ENCODE peak calls at places on chromosomes 11 and 22, in four cellular contexts. B is AG04450; W is PC-3; T is effector memory CD4-positive, alpha-beta T cell. J is an unnamed sample.

GRCh38 chr11:121961228-121961860 is 154.7 kb downstream of the BLID start:
- DNase-seq in B (no peak), T (no peak), W (no peak), J (no peak)

GRCh38 chr22:31857247-31857646 is 87.1 kb upstream of the YWHAH start:
- DNase-seq in W (no peak), B (no peak), T (no peak), J (no peak)

GRCh38 chr22:49488943-49489342 is 338.7 kb downstream of the BRD1 start:
- DNase-seq in W (no peak), T (no peak), B (no peak), J (no peak)

GRCh38 chr11:110249066-110249465 is 47.3 kb downstream of the RDX start:
- DNase-seq in B (no peak), W (peak; percentile 35), T (no peak), J (no peak)

GRCh38 chr22:39518124-39518786 is 2.1 kb upstream of the ATF4 start:
- DNase-seq in W (no peak), B (no peak), T (no peak), J (no peak)

GRCh38 chr11:111081021-111081511 is 164.5 kb upstream of the POU2AF2 start:
- DNase-seq in B (no peak), W (no peak), T (no peak), J (no peak)

GRCh38 chr22:44309137-44309536 is 3.6 kb downstream of the SHISAL1 start:
- DNase-seq in W (peak; percentile 90), B (peak; percentile 83), T (no peak), J (peak; percentile 85)

GRCh38 chr11:8082391-8083087 is 1.5 kb downstream of the TUB start:
- DNase-seq in W (no peak), B (no peak), T (no peak), J (no peak)

GRCh38 chr22:37198290-37199102 is 10.4 kb upstream of the C1QTNF6 start:
- DNase-seq in B (no peak), W (peak; percentile 81), T (peak; percentile 74), J (peak; percentile 62)

GRCh38 chr11:58830693-58831301 is 13.7 kb downstream of the GLYATL2 start:
- DNase-seq in W (no peak), B (no peak), T (no peak), J (no peak)

GRCh38 chr11:1039481-1040427 is 3.2 kb upstream of the MUC6 start:
- DNase-seq in T (no peak), B (no peak), W (peak; percentile 72), J (no peak)

GRCh38 chr11:106278391-106278790 is 200.9 kb downstream of the AASDHPPT start:
- DNase-seq in T (no peak), W (no peak), B (no peak), J (no peak)

GRCh38 chr11:86696004-86696403 is 23.6 kb upstream of the ME3 start:
- DNase-seq in B (peak; percentile 73), T (no peak), W (peak; percentile 88), J (no peak)

GRCh38 chr11:106021181-106021966 is 666 bp downstream of the MSANTD4 start:
- DNase-seq in W (peak; percentile 59), B (no peak), T (no peak), J (no peak)

GRCh38 chr11:31106963-31107576 is 262.5 kb downstream of the DCDC1 start:
- DNase-seq in T (no peak), W (peak; percentile 56), B (no peak), J (no peak)

GRCh38 chr11:3195251-3196160 is 23.1 kb downstream of the MRGPRG start:
- DNase-seq in W (no peak), B (no peak), T (no peak), J (peak; percentile 40)

GRCh38 chr22:19035474-19036228 is 86.6 kb downstream of the DGCR2 start:
- DNase-seq in T (no peak), W (no peak), B (no peak), J (no peak)

GRCh38 chr22:22703715-22704114 is 59.3 kb downstream of the GGTLC2 start:
- DNase-seq in W (peak; percentile 77), T (no peak), B (no peak), J (no peak)

GRCh38 chr11:10666976-10667892 is 26.3 kb downstream of the IRAG1 start:
- DNase-seq in W (peak; percentile 15), B (peak; percentile 73), T (no peak), J (no peak)

GRCh38 chr11:433641-434040 is 8.2 kb downstream of the ANO9 start:
- DNase-seq in B (no peak), W (no peak), T (no peak), J (peak; percentile 56)

GRCh38 chr11:10460611-10461275 is 5.7 kb downstream of the AMPD3 start:
- DNase-seq in T (no peak), W (no peak), B (no peak), J (no peak)

GRCh38 chr11:44931466-44931865 is 19.2 kb downstream of the TP53I11 start:
- DNase-seq in T (no peak), W (peak; percentile 10), B (no peak), J (no peak)

GRCh38 chr11:93542753-93543246 is 391 bp downstream of the SMCO4 start:
- DNase-seq in W (no peak), T (no peak), B (no peak), J (no peak)

GRCh38 chr11:70206977-70207376 is 3.9 kb downstream of the FADD start:
- DNase-seq in W (no peak), B (no peak), T (no peak), J (no peak)

GRCh38 chr11:126561327-126561893 is 205.9 kb downstream of the ST3GAL4 start:
- DNase-seq in B (peak; percentile 45), T (no peak), W (peak; percentile 70), J (no peak)

GRCh38 chr22:23097412-23098229 is 27.3 kb downstream of the GNAZ start:
- DNase-seq in T (no peak), B (no peak), W (no peak), J (no peak)

GRCh38 chr11:76159303-76159937 is 46.9 kb downstream of the WNT11 start:
- DNase-seq in B (no peak), T (no peak), W (no peak), J (peak; percentile 33)

GRCh38 chr11:85718991-85719807 is 33.2 kb upstream of the CCDC89 start:
- DNase-seq in B (peak; percentile 97), T (no peak), W (peak; percentile 99), J (peak; percentile 46)

GRCh38 chr11:118046051-118046963 is 30.6 kb upstream of the TMPRSS4 start:
- DNase-seq in W (no peak), T (peak; percentile 23), B (no peak), J (no peak)

GRCh38 chr22:40107756-40108437 is 69.8 kb upstream of the TNRC6B start:
- DNase-seq in W (peak; percentile 40), T (no peak), B (no peak), J (no peak)

GRCh38 chr11:62566247-62566646 is 7.4 kb downstream of the EEF1G start:
- DNase-seq in W (no peak), T (no peak), B (no peak), J (no peak)

GRCh38 chr11:55707029-55707428 is 45.0 kb downstream of the OR4C6 start:
- DNase-seq in T (no peak), B (no peak), W (peak; percentile 76), J (no peak)

GRCh38 chr22:20229916-20230775 is 38.0 kb downstream of the RTN4R start:
- DNase-seq in W (no peak), B (no peak), T (no peak), J (no peak)

GRCh38 chr11:34012734-34013133 is 38.8 kb upstream of the CAPRIN1 start:
- DNase-seq in B (no peak), W (no peak), T (no peak), J (no peak)

GRCh38 chr11:95429376-95429907 is 198.4 kb upstream of the SESN3 start:
- DNase-seq in W (no peak), T (no peak), B (no peak), J (no peak)

GRCh38 chr11:73141031-73141308 is 1.1 kb downstream of the FCHSD2 start:
- DNase-seq in B (no peak), W (peak; percentile 35), T (no peak), J (no peak)

GRCh38 chr11:74723511-74723910 is 7.7 kb downstream of the CHRDL2 start:
- DNase-seq in B (no peak), T (no peak), W (no peak), J (no peak)

GRCh38 chr11:26573896-26574295 is 1.8 kb upstream of the MUC15 start:
- DNase-seq in T (no peak), B (no peak), W (no peak), J (no peak)

GRCh38 chr11:26569646-26570045 is 2.4 kb downstream of the MUC15 start:
- DNase-seq in W (no peak), B (no peak), T (no peak), J (no peak)

GRCh38 chr11:26575946-26576345 is 3.9 kb upstream of the MUC15 start:
- DNase-seq in B (no peak), T (no peak), W (no peak), J (no peak)

GRCh38 chr11:26571861-26572654 is at the start of gene MUC15:
- DNase-seq in T (no peak), W (no peak), B (no peak), J (no peak)

GRCh38 chr11:26572770-26573402 is 823 bp upstream of the MUC15 start:
- DNase-seq in B (no peak), T (no peak), W (no peak), J (no peak)
- H3K27ac ChIP-seq in B (no peak overlapping the region), T (no peak overlapping the region), W (no peak overlapping the region), J (no peak overlapping the region)

GRCh38 chr11:6482431-6482830 is 1.1 kb downstream of the TIMM10B start:
- DNase-seq in T (no peak), W (no peak), B (no peak), J (no peak)
- H3K27ac ChIP-seq in T (peak overlapping the region; percentile 88), W (no peak overlapping the region), B (no peak overlapping the region), J (peak overlapping the region; percentile 61)

GRCh38 chr22:48090332-48090672 is 1327.9 kb downstream of the TBC1D22A start:
- DNase-seq in W (no peak), B (no peak), T (no peak), J (no peak)
- H3K27ac ChIP-seq in W (no peak overlapping the region), B (no peak overlapping the region), T (no peak overlapping the region), J (no peak overlapping the region)

DNA sequence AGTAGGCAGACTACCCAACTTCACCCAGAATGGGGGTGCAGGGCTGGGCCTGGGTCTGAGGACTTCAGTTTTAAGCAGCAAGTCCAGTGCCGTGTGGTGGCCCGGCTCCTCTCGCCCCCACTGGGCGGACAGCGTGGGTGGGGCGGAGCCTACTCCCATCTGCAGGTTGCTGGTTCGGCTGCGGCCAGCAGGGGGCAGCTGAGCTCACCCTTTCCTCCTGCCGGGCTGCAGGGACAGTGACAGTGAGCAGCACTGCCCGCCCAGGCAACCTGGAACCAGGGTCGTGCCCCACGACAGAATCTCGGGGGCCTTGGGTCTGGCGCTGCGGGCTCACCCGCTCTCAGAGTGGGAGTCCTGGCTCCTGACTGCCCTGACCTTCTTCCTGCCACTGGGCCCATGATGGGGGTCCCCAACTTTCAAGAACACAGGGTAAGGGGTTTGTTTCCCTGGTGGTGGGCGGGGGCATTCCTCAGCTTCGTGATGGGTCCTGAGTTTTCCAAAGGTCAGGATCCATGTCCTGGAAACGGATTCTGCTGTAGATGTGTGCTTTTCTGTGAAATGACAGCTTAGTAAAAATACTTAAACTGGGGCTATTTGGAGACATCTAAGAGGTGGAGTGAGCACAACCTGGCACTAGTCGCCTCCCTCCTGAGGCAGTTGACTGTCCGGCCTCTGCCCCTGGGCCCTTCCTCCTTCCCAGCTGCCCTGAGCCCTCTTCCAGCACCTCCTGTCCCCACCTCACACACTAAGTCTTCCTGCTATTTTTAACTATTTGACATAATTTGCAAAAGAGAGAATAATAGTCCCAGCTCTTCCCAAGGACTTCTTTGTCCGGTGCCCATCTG is 6.0 kb upstream of the NEAT1 start:
- DNase-seq in B (no peak), T (peak; percentile 86), W (peak; percentile 93), J (peak; percentile 77)
- H3K27ac ChIP-seq in B (peak overlapping the region; percentile 100), T (peak overlapping the region; percentile 99), W (peak overlapping the region; percentile 99), J (peak overlapping the region; percentile 97)